ENCODE peak calls at places on chromosomes 16 and 17, in eight cellular contexts. E is iris pigment epithelial cell; H is sigmoid colon; L is progenitor cell of endocrine pancreas; M is hepatocyte; C is body of pancreas; X is MCF 10A; D is stimulated activated CD4-positive, alpha-beta T cell treated with anti-CD3 and anti-CD28 coated beads, Interleukin-15, amount 100 ng/mL, for 1 hour. N is an unnamed sample.

GRCh38 chr17:65055280-65055707 is 1.2 kb downstream of the GNA13 start:
- DNase-seq in E (no peak), H (no peak), L (no peak), M (no peak), C (no peak), X (no peak), D (no peak), N (no peak)

GRCh38 chr17:27628376-27628775 is 2.6 kb upstream of the LGALS9 start:
- DNase-seq in E (no peak), H (no peak), L (no peak), M (no peak), C (no peak), X (no peak), D (no peak), N (no peak)

GRCh38 chr17:63700528-63701441 is 860 bp upstream of the LIMD2 start:
- DNase-seq in E (peak), H (peak), L (no peak), M (peak), C (peak), X (no peak), D (peak), N (no peak)

GRCh38 chr16:88494335-88495154 is 41.5 kb downstream of the ZFPM1 start:
- DNase-seq in E (no peak), H (no peak), L (no peak), M (no peak), C (no peak), X (no peak), D (no peak), N (no peak)

GRCh38 chr16:56233795-56234566 is 42.7 kb downstream of the GNAO1 start:
- DNase-seq in E (no peak), H (no peak), L (no peak), M (no peak), C (no peak), X (peak), D (no peak), N (no peak)

GRCh38 chr17:21505819-21506815 is 130.0 kb downstream of the KCNJ12 start:
- DNase-seq in E (no peak), H (no peak), L (no peak), M (no peak), C (no peak), X (no peak), D (no peak), N (no peak)

GRCh38 chr17:46917041-46917440 is 5.9 kb upstream of the GOSR2 start:
- DNase-seq in E (no peak), H (no peak), L (no peak), M (no peak), C (no peak), X (no peak), D (no peak), N (no peak)

GRCh38 chr17:80984749-80985148 is 6.9 kb upstream of the CHMP6 start:
- DNase-seq in E (peak), H (no peak), L (no peak), M (peak), C (no peak), X (peak), D (no peak), N (no peak)

GRCh38 chr17:67125417-67125816 is 81.1 kb downstream of the CACNG1 start:
- DNase-seq in E (no peak), H (no peak), L (no peak), M (no peak), C (no peak), X (no peak), D (no peak), N (no peak)

GRCh38 chr17:44385287-44386181 is 3.9 kb downstream of the ITGA2B start:
- DNase-seq in E (peak), H (peak), L (peak), M (peak), C (peak), X (peak), D (peak), N (peak)

GRCh38 chr16:75256871-75257343 is 5.5 kb upstream of the BCAR1 start:
- DNase-seq in E (no peak), H (peak), L (no peak), M (peak), C (peak), X (no peak), D (no peak), N (no peak)

GRCh38 chr17:76384222-76384986 is at the start of gene SPHK1:
- DNase-seq in E (peak), H (peak), L (peak), M (peak), C (peak), X (peak), D (peak), N (peak)

GRCh38 chr16:67967183-67967955 is 1.1 kb downstream of the SLC12A4 start:
- DNase-seq in E (peak), H (no peak), L (no peak), M (no peak), C (no peak), X (peak), D (no peak), N (no peak)

GRCh38 chr17:17700251-17700969 is 19.2 kb downstream of the RAI1 start:
- DNase-seq in E (no peak), H (no peak), L (no peak), M (no peak), C (no peak), X (no peak), D (no peak), N (no peak)

GRCh38 chr17:74042744-74043486 is 160.6 kb upstream of the RPL38 start:
- DNase-seq in E (peak), H (peak), L (no peak), M (peak), C (peak), X (peak), D (no peak), N (peak)

GRCh38 chr17:75457047-75457654 is 716 bp downstream of the TMEM94 start:
- DNase-seq in E (no peak), H (no peak), L (no peak), M (peak), C (no peak), X (peak), D (no peak), N (no peak)

GRCh38 chr16:3986235-3986544 is 105.7 kb upstream of the CREBBP start:
- DNase-seq in E (no peak), H (no peak), L (no peak), M (no peak), C (no peak), X (no peak), D (no peak), N (no peak)

GRCh38 chr16:21263640-21264211 is 14.4 kb downstream of the CRYM start:
- DNase-seq in E (peak), H (no peak), L (no peak), M (peak), C (no peak), X (no peak), D (no peak), N (no peak)

GRCh38 chr16:66926171-66926570 is 836 bp upstream of the RRAD start:
- DNase-seq in E (no peak), H (peak), L (no peak), M (no peak), C (no peak), X (no peak), D (no peak), N (no peak)

GRCh38 chr17:55540414-55541091 is 29.3 kb upstream of the SMIM36 start:
- DNase-seq in E (peak), H (no peak), L (no peak), M (peak), C (no peak), X (peak), D (no peak), N (peak)